ENCODE peak calls at places on chromosomes 3 and 15, in four cellular contexts. One of them, this sample, is unnamed.

GRCh38 chr3:71010731-71011455 is 572.6 kb downstream of the FOXP1 start:
- DNase-seq in GM12878: peak
- DNase-seq in HepG2: no peak
- DNase-seq in K562: no peak
- DNase-seq in this sample: no peak

GRCh38 chr3:110106805-110107204 is 769.5 kb upstream of the DPPA4 start:
- DNase-seq in GM12878: no peak
- DNase-seq in HepG2: no peak
- DNase-seq in K562: no peak
- DNase-seq in this sample: no peak

GRCh38 chr3:196179380-196180308 is 31.6 kb downstream of the ZDHHC19 start:
- DNase-seq in GM12878: peak
- DNase-seq in HepG2: no peak
- DNase-seq in K562: peak
- DNase-seq in this sample: no peak

GRCh38 chr15:52652984-52653383 is 26.2 kb downstream of the ATOSA start:
- DNase-seq in K562: peak
- DNase-seq in GM12878: no peak
- DNase-seq in HepG2: no peak
- DNase-seq in this sample: no peak

GRCh38 chr3:157130138-157130880 is 29.6 kb downstream of the CCNL1 start:
- DNase-seq in GM12878: no peak
- DNase-seq in K562: peak
- DNase-seq in HepG2: peak
- DNase-seq in this sample: peak

GRCh38 chr15:62770111-62770660 is 272.4 kb upstream of the TPM1 start:
- DNase-seq in K562: no peak
- DNase-seq in HepG2: no peak
- DNase-seq in GM12878: no peak
- DNase-seq in this sample: no peak

GRCh38 chr15:40754574-40754882 is 526 bp downstream of the RMDN3 start:
- DNase-seq in HepG2: no peak
- DNase-seq in K562: peak
- DNase-seq in GM12878: no peak
- DNase-seq in this sample: no peak

GRCh38 chr3:16060945-16061344 is 113.5 kb upstream of the GALNT15 start:
- DNase-seq in K562: no peak
- DNase-seq in GM12878: no peak
- DNase-seq in HepG2: no peak
- DNase-seq in this sample: no peak

GRCh38 chr3:194139085-194139976 is 3.4 kb downstream of the HES1 start:
- DNase-seq in K562: peak
- DNase-seq in GM12878: no peak
- DNase-seq in HepG2: peak
- DNase-seq in this sample: no peak

GRCh38 chr3:167100651-167101050 is 279.4 kb downstream of the ZBBX start:
- DNase-seq in HepG2: no peak
- DNase-seq in K562: no peak
- DNase-seq in GM12878: no peak
- DNase-seq in this sample: no peak

DNA sequence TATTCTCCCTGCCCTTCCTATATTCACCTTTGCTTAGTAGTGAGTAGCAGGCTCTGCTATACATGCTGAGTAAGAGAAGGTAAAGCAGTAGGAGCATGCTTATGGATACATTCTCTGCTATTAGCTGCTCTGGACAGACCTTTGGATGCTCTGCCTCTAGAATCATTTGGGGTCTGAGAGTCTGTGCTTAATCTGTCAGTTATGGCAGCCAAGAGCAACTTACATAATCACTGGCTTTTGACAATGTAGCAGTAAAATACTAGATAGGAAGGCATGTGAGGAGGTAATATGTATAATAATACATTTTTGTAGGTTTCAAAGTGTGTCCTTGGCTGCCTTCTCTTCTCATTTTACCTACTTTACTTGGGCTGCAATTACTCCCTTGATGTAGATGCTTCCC is 277.7 kb downstream of the GAP43 start:
- DNase-seq in GM12878: no peak
- DNase-seq in K562: no peak
- DNase-seq in HepG2: no peak
- DNase-seq in this sample: no peak
- TF ChIP-seq FOXK2 in GM12878: no peak
- TF ChIP-seq FOXK2 in K562: no peak
- TF ChIP-seq FOXK2 in HepG2: no peak
- TF ChIP-seq FOXK2 in this sample: no peak

GRCh38 chr3:5438011-5438355 is 250.5 kb downstream of the EDEM1 start:
- DNase-seq in GM12878: no peak
- DNase-seq in HepG2: no peak
- DNase-seq in K562: peak
- DNase-seq in this sample: no peak
- TF ChIP-seq FOXK2 in GM12878: no peak
- TF ChIP-seq FOXK2 in HepG2: no peak
- TF ChIP-seq FOXK2 in K562: no peak
- TF ChIP-seq FOXK2 in this sample: no peak

DNA sequence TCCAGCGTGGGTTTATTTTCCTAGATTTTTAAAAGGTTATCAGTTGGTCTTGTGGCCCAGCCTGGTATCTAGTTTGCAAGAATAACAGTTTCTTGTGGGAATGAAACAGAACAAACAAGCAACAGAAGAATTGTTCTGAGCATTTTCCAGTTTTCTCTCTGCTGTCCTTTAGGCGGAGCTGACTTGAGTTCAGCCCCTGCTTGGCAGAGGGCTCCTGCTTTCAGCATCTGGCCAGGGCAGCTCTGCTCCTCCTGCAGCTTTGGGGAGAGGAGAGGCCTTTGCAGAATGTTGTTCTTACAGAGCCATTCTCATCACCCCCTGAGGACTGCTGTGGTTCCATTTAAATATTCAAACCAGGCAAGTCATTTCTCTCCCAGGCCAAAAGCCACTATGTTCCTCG is 117.7 kb downstream of the ALDH1A2 start:
- DNase-seq in HepG2: no peak
- DNase-seq in GM12878: no peak
- DNase-seq in K562: no peak
- DNase-seq in this sample: no peak
- TF ChIP-seq FOXK2 in HepG2: no peak
- TF ChIP-seq FOXK2 in GM12878: no peak
- TF ChIP-seq FOXK2 in K562: no peak
- TF ChIP-seq FOXK2 in this sample: no peak

GRCh38 chr15:47384316-47384715 is 333.0 kb upstream of the SEMA6D start:
- DNase-seq in K562: no peak
- DNase-seq in HepG2: no peak
- DNase-seq in GM12878: no peak
- DNase-seq in this sample: no peak
- TF ChIP-seq FOXK2 in K562: no peak
- TF ChIP-seq FOXK2 in HepG2: no peak
- TF ChIP-seq FOXK2 in GM12878: no peak
- TF ChIP-seq FOXK2 in this sample: no peak

GRCh38 chr15:58260911-58261267 is 122.7 kb downstream of the AQP9 start:
- DNase-seq in K562: no peak
- DNase-seq in GM12878: no peak
- DNase-seq in HepG2: no peak
- DNase-seq in this sample: no peak
- TF ChIP-seq FOXK2 in K562: no peak
- TF ChIP-seq FOXK2 in GM12878: no peak
- TF ChIP-seq FOXK2 in HepG2: no peak
- TF ChIP-seq FOXK2 in this sample: no peak